ENCODE peak calls at places on chromosomes 11 and 22, in nine cellular contexts. K, I, N, R, Z, W, C, V and Q are unnamed samples.

GRCh38 chr11:125239585-125240331 is 75.2 kb downstream of the PKNOX2 start:
- DNase-seq in K (no peak), I (no peak), V (no peak), Z (no peak), W (no peak), R (no peak), N (no peak), C (no peak), Q (no peak)

GRCh38 chr11:44957051-44957515 is 6.4 kb upstream of the TP53I11 start:
- DNase-seq in C (no peak), K (no peak), W (no peak), Z (peak), V (no peak), N (no peak), I (no peak), R (no peak), Q (no peak)

GRCh38 chr22:48051796-48052620 is 1289.6 kb downstream of the TBC1D22A start:
- DNase-seq in Z (no peak), K (no peak), V (no peak), W (no peak), I (no peak), N (peak), C (no peak), R (no peak), Q (no peak)

GRCh38 chr11:46936138-46937110 is at the start of gene CSTPP1:
- DNase-seq in K (peak), N (peak), R (peak), V (peak), C (peak), W (peak), Z (peak), I (peak), Q (peak)

GRCh38 chr11:35485656-35486318 is 39.6 kb downstream of the PAMR1 start:
- DNase-seq in W (peak), V (peak), N (peak), I (peak), Z (peak), K (peak), C (peak), R (peak), Q (peak)

GRCh38 chr11:34523053-34523452 is 9.5 kb upstream of the ELF5 start:
- DNase-seq in K (no peak), Z (no peak), R (no peak), C (no peak), W (no peak), N (no peak), V (no peak), I (no peak), Q (no peak)

GRCh38 chr11:75306529-75306928 is 44.9 kb downstream of the ARRB1 start:
- DNase-seq in V (no peak), R (no peak), K (no peak), W (no peak), C (no peak), N (no peak), Z (no peak), I (no peak), Q (no peak)

GRCh38 chr11:125207866-125208425 is 43.4 kb downstream of the PKNOX2 start:
- DNase-seq in V (no peak), R (no peak), I (no peak), K (no peak), W (no peak), N (no peak), Z (no peak), C (no peak), Q (no peak)

GRCh38 chr22:46053563-46054090 is 76.7 kb upstream of the WNT7B start:
- DNase-seq in K (no peak), N (peak), Z (peak), I (peak), R (no peak), V (peak), C (peak), W (peak), Q (peak)

GRCh38 chr11:109306322-109306721 is 115.7 kb upstream of the C11orf87 start:
- DNase-seq in I (no peak), W (no peak), C (no peak), V (no peak), R (no peak), Z (no peak), K (no peak), N (no peak), Q (no peak)

GRCh38 chr22:50548046-50548912 is 2.6 kb downstream of the KLHDC7B start:
- DNase-seq in V (no peak), K (peak), W (peak), I (peak), Z (no peak), R (no peak), C (no peak), N (no peak), Q (no peak)

GRCh38 chr22:46150615-46151423 is 493 bp downstream of the PPARA start:
- DNase-seq in K (peak), V (peak), Z (peak), C (no peak), N (no peak), W (peak), I (peak), R (no peak), Q (no peak)

GRCh38 chr22:38469306-38469781 is 1.4 kb downstream of the KDELR3 start:
- DNase-seq in V (no peak), I (no peak), N (peak), Z (no peak), W (no peak), R (no peak), C (no peak), K (no peak), Q (no peak)

GRCh38 chr11:126111458-126112116 is 48.9 kb upstream of the CDON start:
- DNase-seq in N (no peak), K (no peak), V (no peak), R (no peak), C (peak), I (no peak), W (no peak), Z (no peak), Q (no peak)

GRCh38 chr11:123152951-123153350 is 42.1 kb downstream of the CLMP start:
- DNase-seq in R (no peak), C (no peak), Z (no peak), N (no peak), K (no peak), I (no peak), W (no peak), V (no peak), Q (no peak)

GRCh38 chr11:61367406-61367805 is 5.2 kb downstream of the TMEM138 start:
- DNase-seq in Z (no peak), I (no peak), K (no peak), R (no peak), V (no peak), C (no peak), N (no peak), W (no peak), Q (no peak)

GRCh38 chr22:44891293-44891747 is 118.5 kb downstream of the PHF21B start:
- DNase-seq in K (no peak), N (peak), Z (no peak), C (no peak), R (no peak), V (no peak), W (no peak), I (no peak), Q (no peak)